ENCODE peak calls at places on chromosomes 13 and 19, in four cellular contexts. J, D, W and P are unnamed samples. For H3K4me1, the result is how much of the 10 kb centered on the place peaks cover.

GRCh38 chr13:39401091-39401647 is 201.8 kb downstream of the LHFPL6 start:
- DNase-seq in D (no peak), J (no peak), W (no peak), P (no peak)

GRCh38 chr19:33722456-33723239 is 74.0 kb upstream of the KCTD15 start:
- DNase-seq in J (no peak), D (no peak), W (no peak), P (no peak)

GRCh38 chr19:50315773-50316448 is 13.3 kb downstream of the KCNC3 start:
- DNase-seq in J (no peak), W (no peak), D (peak), P (no peak)

GRCh38 chr19:13260883-13261653 is 110.9 kb downstream of the IER2 start:
- DNase-seq in W (peak), J (no peak), D (peak), P (no peak)

GRCh38 chr13:112055417-112056206 is 11.3 kb upstream of the SOX1 start:
- DNase-seq in D (no peak), W (no peak), J (no peak), P (no peak)

GRCh38 chr13:113137656-113138292 is 15.2 kb downstream of the F10 start:
- DNase-seq in J (no peak), D (no peak), W (no peak), P (no peak)

GRCh38 chr19:19750131-19750841 is 17.4 kb upstream of the ZNF14 start:
- DNase-seq in J (no peak), D (no peak), W (no peak), P (no peak)

GRCh38 chr19:23403581-23404324 is 8.5 kb upstream of the ZNF91 start:
- DNase-seq in J (no peak), D (peak), W (no peak), P (no peak)

GRCh38 chr19:40741527-40742390 is 8.5 kb downstream of the ACTMAP start:
- DNase-seq in W (no peak), D (peak), J (no peak), P (no peak)

GRCh38 chr13:53848546-53848945 is 819.9 kb downstream of the OLFM4 start:
- DNase-seq in D (no peak), J (no peak), W (no peak), P (peak)

GRCh38 chr13:49053215-49053614 is 77.5 kb downstream of the FNDC3A start:
- DNase-seq in D (no peak), J (no peak), W (no peak), P (no peak)

GRCh38 chr13:24185591-24186232 is 25.2 kb downstream of the SPATA13 start:
- DNase-seq in D (no peak), W (peak), J (no peak), P (no peak)

GRCh38 chr13:76226941-76227340 is 590.8 kb downstream of the LMO7 start:
- DNase-seq in W (peak), J (no peak), D (no peak), P (no peak)

GRCh38 chr13:43348397-43348796 is 325.0 kb downstream of the DNAJC15 start:
- DNase-seq in J (no peak), D (no peak), W (peak), P (no peak)

GRCh38 chr19:31278555-31279435 is 70.4 kb downstream of the TSHZ3 start:
- DNase-seq in J (no peak), D (no peak), W (no peak), P (no peak)

GRCh38 chr13:109781384-109782065 is 4.9 kb downstream of the IRS2 start:
- DNase-seq in J (no peak), D (no peak), W (no peak), P (no peak)

GRCh38 chr13:109778102-109778542 is 8.3 kb downstream of the IRS2 start:
- DNase-seq in D (peak), J (no peak), W (peak), P (no peak)

GRCh38 chr13:109780880-109781383 is 5.5 kb downstream of the IRS2 start:
- DNase-seq in D (no peak), W (no peak), J (no peak), P (no peak)

GRCh38 chr13:109779876-109780516 is 6.4 kb downstream of the IRS2 start:
- DNase-seq in J (no peak), W (no peak), D (no peak), P (no peak)

GRCh38 chr13:109779074-109779473 is 7.3 kb downstream of the IRS2 start:
- DNase-seq in W (no peak), D (no peak), J (no peak), P (no peak)
- H3K4me1 ChIP-seq in W (under half), D (under half), J (under half), P (under half)

GRCh38 chr19:7376151-7376852 is 27.6 kb downstream of the ARHGEF18 start:
- DNase-seq in J (no peak), D (peak), W (no peak), P (no peak)

GRCh38 chr19:7372810-7373209 is 24.1 kb downstream of the ARHGEF18 start:
- DNase-seq in W (no peak), J (no peak), D (no peak), P (no peak)

GRCh38 chr19:7373862-7374261 is 25.1 kb downstream of the ARHGEF18 start:
- DNase-seq in D (peak), W (no peak), J (no peak), P (no peak)

GRCh38 chr19:7381073-7381390 is 32.3 kb downstream of the ARHGEF18 start:
- DNase-seq in D (no peak), J (no peak), W (no peak), P (no peak)

DNA sequence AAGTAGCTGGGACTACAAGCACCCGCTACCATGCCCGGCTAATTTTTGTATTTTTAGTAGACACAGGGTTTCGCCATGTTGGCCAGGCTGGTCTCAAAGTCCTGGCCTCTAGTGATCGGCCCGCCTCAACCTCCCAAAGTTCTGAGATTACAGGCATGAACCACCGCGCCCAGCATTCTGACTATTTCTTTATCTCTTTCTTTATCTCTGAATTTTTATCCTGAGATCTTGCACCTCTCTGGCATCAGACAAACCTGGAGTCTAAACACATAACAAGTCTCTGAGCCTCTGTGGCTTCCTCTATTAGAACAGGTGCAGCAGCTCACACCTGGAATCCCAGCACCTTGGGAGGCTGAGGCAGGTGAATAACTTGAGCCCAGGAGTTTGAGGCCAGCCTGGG is 28.5 kb downstream of the ARHGEF18 start:
- DNase-seq in D (no peak), J (no peak), W (no peak), P (no peak)
- H2BK120ac ChIP-seq in D (no peak), J (no peak), W (no peak), P (no peak)

GRCh38 chr13:40615619-40616018 is 50.8 kb downstream of the FOXO1 start:
- DNase-seq in W (no peak), J (no peak), D (no peak), P (no peak)
- H3K4me1 ChIP-seq in W (under half), J (under half), D (under half), P (under half)

DNA sequence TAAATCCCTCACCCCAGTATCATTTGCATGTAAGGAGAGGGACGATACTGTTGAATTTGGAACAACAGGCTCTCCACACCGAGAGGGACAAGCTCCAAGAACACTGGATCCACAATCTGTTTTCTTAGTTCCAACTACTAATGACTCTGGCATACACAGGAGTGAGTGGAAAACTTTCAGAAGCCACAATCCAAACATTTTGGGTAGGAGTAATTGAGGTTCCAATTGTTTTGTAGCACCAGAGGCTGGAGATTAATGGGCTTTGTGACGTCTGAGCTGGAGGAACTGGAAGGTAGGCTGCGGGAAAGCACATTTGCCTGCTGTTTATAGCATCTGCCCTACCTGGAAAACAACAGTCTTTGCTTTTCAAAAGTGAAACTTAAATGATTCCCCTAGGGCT is 156.7 kb downstream of the FLT1 start:
- DNase-seq in W (no peak), J (no peak), D (no peak), P (no peak)
- H2BK120ac ChIP-seq in W (peak), J (no peak), D (no peak), P (no peak)

GRCh38 chr13:33262554-33262953 is 23.0 kb downstream of the STARD13 start:
- DNase-seq in D (no peak), J (no peak), W (no peak), P (no peak)
- H3K4me1 ChIP-seq in D (under half), J (under half), W (half or more), P (under half)

GRCh38 chr13:30690282-30691188 is 44.8 kb upstream of the ALOX5AP start:
- DNase-seq in J (no peak), W (peak), D (peak), P (no peak)
- H2BK120ac ChIP-seq in J (no peak), W (peak), D (no peak), P (no peak)

GRCh38 chr19:1073063-1073955 is 6.3 kb downstream of the ARHGAP45 start:
- DNase-seq in J (no peak), W (no peak), D (no peak), P (no peak)

GRCh38 chr19:1070576-1070930 is 3.6 kb downstream of the ARHGAP45 start:
- DNase-seq in W (no peak), D (peak), J (no peak), P (no peak)

GRCh38 chr19:1072371-1073015 is 5.5 kb downstream of the ARHGAP45 start:
- DNase-seq in W (no peak), J (no peak), D (no peak), P (no peak)

GRCh38 chr19:1069009-1069779 is 2.2 kb downstream of the ARHGAP45 start:
- DNase-seq in J (no peak), W (no peak), D (no peak), P (no peak)

GRCh38 chr19:1070931-1071791 is 4.2 kb downstream of the ARHGAP45 start:
- DNase-seq in D (no peak), W (no peak), J (no peak), P (no peak)
- H3K4me1 ChIP-seq in D (under half), W (under half), J (under half), P (under half)